ENCODE peak calls at places on chromosomes 5 and 9, in five cellular contexts. Y is naive B cell; F is esophagus squamous epithelium; P is AG08396; N is activated CD4-positive, CD25-positive, alpha-beta regulatory T cell treated with anti-CD3 and anti-CD28 coated beads, Interleukin-2, amount 50 U/mL, for 72 hours. G is an unnamed sample.

GRCh38 chr5:177552839-177553455 is 1.4 kb downstream of the FAM193B start:
- DNase-seq in P (peak), Y (no peak), F (no peak), N (no peak), G (no peak)

GRCh38 chr9:134225816-134226215 is 61.5 kb upstream of the RNU6ATAC start:
- DNase-seq in F (no peak), P (no peak), N (no peak), Y (no peak), G (no peak)

GRCh38 chr9:22033012-22033630 is 24.0 kb upstream of the CDKN2B start:
- DNase-seq in F (no peak), N (no peak), P (no peak), Y (no peak), G (no peak)

GRCh38 chr5:92715946-92716345 is 865.1 kb downstream of the NR2F1-AS1 start:
- DNase-seq in N (no peak), F (no peak), P (no peak), Y (no peak), G (no peak)

GRCh38 chr9:28951945-28952344 is 1378.7 kb upstream of the C9orf72 start:
- DNase-seq in F (no peak), N (no peak), Y (no peak), P (no peak), G (no peak)

GRCh38 chr5:141848771-141849370 is 29.3 kb downstream of the PCDH1 start:
- DNase-seq in P (peak), Y (no peak), N (peak), F (no peak), G (no peak)

GRCh38 chr9:3527653-3527960 is 1.8 kb upstream of the RFX3 start:
- DNase-seq in N (no peak), P (no peak), F (no peak), Y (no peak), G (no peak)

GRCh38 chr5:29017501-29017900 is 1979.1 kb upstream of the CDH9 start:
- DNase-seq in F (no peak), Y (no peak), P (no peak), N (no peak), G (no peak)

GRCh38 chr9:101536938-101537337 is 3.3 kb downstream of the RNF20 start:
- DNase-seq in Y (no peak), P (peak), F (no peak), N (no peak), G (no peak)

GRCh38 chr5:108661590-108662219 is 86.0 kb upstream of the FER start:
- DNase-seq in N (no peak), Y (no peak), F (no peak), P (peak), G (no peak)

GRCh38 chr9:114919611-114920010 is 10.8 kb downstream of the TNFSF8 start:
- DNase-seq in N (no peak), Y (no peak), F (no peak), P (no peak), G (no peak)

GRCh38 chr9:95032580-95033298 is 284.8 kb downstream of the FANCC start:
- DNase-seq in P (no peak), Y (no peak), N (no peak), F (no peak), G (no peak)

GRCh38 chr5:157180374-157181264 is at the start of gene ITK:
- DNase-seq in P (no peak), Y (no peak), F (no peak), N (no peak), G (no peak)

G was measured in activated effector memory CD4-positive, alpha-beta T cell treated with Interleukin-2 at 50 U/mL for 16 hours.